ENCODE peak calls at places on chromosomes 4 and X, in five cellular contexts. One of them, this sample, is unnamed.

GRCh38 chrX:23511783-23512182 is 155.5 kb upstream of the PRDX4 start:
- DNase-seq in effector memory CD4-positive, alpha-beta T cell: no peak
- DNase-seq in hepatocyte: no peak
- DNase-seq in tibial nerve: no peak
- DNase-seq in CD4-positive, CD25-positive, alpha-beta regulatory T cell: no peak
- DNase-seq in this sample: no peak

GRCh38 chr4:83096397-83096796 is 18.1 kb downstream of the PLAC8 start:
- DNase-seq in tibial nerve: no peak
- DNase-seq in hepatocyte: no peak
- DNase-seq in effector memory CD4-positive, alpha-beta T cell: no peak
- DNase-seq in CD4-positive, CD25-positive, alpha-beta regulatory T cell: no peak
- DNase-seq in this sample: no peak

GRCh38 chr4:128908735-128909134 is 99.2 kb downstream of the JADE1 start:
- DNase-seq in effector memory CD4-positive, alpha-beta T cell: no peak
- DNase-seq in hepatocyte: no peak
- DNase-seq in tibial nerve: no peak
- DNase-seq in CD4-positive, CD25-positive, alpha-beta regulatory T cell: no peak
- DNase-seq in this sample: no peak

GRCh38 chr4:158890294-158890693 is 121.5 kb downstream of the FNIP2 start:
- DNase-seq in hepatocyte: no peak
- DNase-seq in effector memory CD4-positive, alpha-beta T cell: no peak
- DNase-seq in CD4-positive, CD25-positive, alpha-beta regulatory T cell: no peak
- DNase-seq in tibial nerve: no peak
- DNase-seq in this sample: no peak

GRCh38 chrX:45454235-45454634 is 253.6 kb upstream of the DIPK2B start:
- DNase-seq in effector memory CD4-positive, alpha-beta T cell: no peak
- DNase-seq in CD4-positive, CD25-positive, alpha-beta regulatory T cell: no peak
- DNase-seq in tibial nerve: no peak
- DNase-seq in hepatocyte: no peak
- DNase-seq in this sample: no peak

GRCh38 chr4:153362184-153362583 is 17.7 kb downstream of the MND1 start:
- DNase-seq in CD4-positive, CD25-positive, alpha-beta regulatory T cell: no peak
- DNase-seq in tibial nerve: no peak
- DNase-seq in hepatocyte: peak; percentile 5
- DNase-seq in effector memory CD4-positive, alpha-beta T cell: no peak
- DNase-seq in this sample: no peak

GRCh38 chrX:117985241-117985640 is 131.4 kb downstream of the KLHL13 start:
- DNase-seq in effector memory CD4-positive, alpha-beta T cell: no peak
- DNase-seq in hepatocyte: no peak
- DNase-seq in tibial nerve: no peak
- DNase-seq in CD4-positive, CD25-positive, alpha-beta regulatory T cell: no peak
- DNase-seq in this sample: no peak

GRCh38 chr4:149555146-149555545 is 260.5 kb downstream of the IQCM start:
- DNase-seq in tibial nerve: no peak
- DNase-seq in effector memory CD4-positive, alpha-beta T cell: no peak
- DNase-seq in hepatocyte: no peak
- DNase-seq in CD4-positive, CD25-positive, alpha-beta regulatory T cell: no peak
- DNase-seq in this sample: no peak

GRCh38 chr4:144343143-144343755 is 202.7 kb upstream of the GYPA start:
- DNase-seq in tibial nerve: no peak
- DNase-seq in hepatocyte: no peak
- DNase-seq in CD4-positive, CD25-positive, alpha-beta regulatory T cell: no peak
- DNase-seq in effector memory CD4-positive, alpha-beta T cell: no peak
- DNase-seq in this sample: no peak

GRCh38 chr4:137967480-137968190 is 274.5 kb downstream of the SLC7A11 start:
- DNase-seq in effector memory CD4-positive, alpha-beta T cell: no peak
- DNase-seq in CD4-positive, CD25-positive, alpha-beta regulatory T cell: no peak
- DNase-seq in tibial nerve: no peak
- DNase-seq in hepatocyte: no peak
- DNase-seq in this sample: no peak

GRCh38 chrX:68186552-68187262 is 246.6 kb downstream of the OPHN1 start:
- DNase-seq in CD4-positive, CD25-positive, alpha-beta regulatory T cell: no peak
- DNase-seq in hepatocyte: no peak
- DNase-seq in tibial nerve: no peak
- DNase-seq in effector memory CD4-positive, alpha-beta T cell: no peak
- DNase-seq in this sample: no peak

GRCh38 chr4:182825003-182825402 is 92.2 kb downstream of the DCTD start:
- DNase-seq in CD4-positive, CD25-positive, alpha-beta regulatory T cell: no peak
- DNase-seq in tibial nerve: no peak
- DNase-seq in effector memory CD4-positive, alpha-beta T cell: no peak
- DNase-seq in hepatocyte: no peak
- DNase-seq in this sample: no peak

GRCh38 chr4:54898941-54899340 is 226.5 kb downstream of the KDR start:
- DNase-seq in effector memory CD4-positive, alpha-beta T cell: no peak
- DNase-seq in tibial nerve: no peak
- DNase-seq in CD4-positive, CD25-positive, alpha-beta regulatory T cell: no peak
- DNase-seq in hepatocyte: no peak
- DNase-seq in this sample: no peak

GRCh38 chrX:9897761-9898161 is 69.4 kb upstream of the CLDN34 start:
- DNase-seq in tibial nerve: peak; percentile 9
- DNase-seq in hepatocyte: no peak
- DNase-seq in CD4-positive, CD25-positive, alpha-beta regulatory T cell: no peak
- DNase-seq in effector memory CD4-positive, alpha-beta T cell: no peak
- DNase-seq in this sample: no peak

GRCh38 chr4:21845663-21846062 is 102.9 kb downstream of the KCNIP4 start:
- DNase-seq in effector memory CD4-positive, alpha-beta T cell: no peak
- DNase-seq in hepatocyte: no peak
- DNase-seq in CD4-positive, CD25-positive, alpha-beta regulatory T cell: no peak
- DNase-seq in tibial nerve: no peak
- DNase-seq in this sample: no peak

GRCh38 chrX:139738581-139738980 is 30.6 kb upstream of the MCF2 start:
- DNase-seq in tibial nerve: no peak
- DNase-seq in hepatocyte: no peak
- DNase-seq in effector memory CD4-positive, alpha-beta T cell: no peak
- DNase-seq in CD4-positive, CD25-positive, alpha-beta regulatory T cell: peak; percentile 18
- DNase-seq in this sample: no peak

GRCh38 chr4:86358176-86358701 is 1.6 kb downstream of the MAPK10 start:
- DNase-seq in effector memory CD4-positive, alpha-beta T cell: no peak
- DNase-seq in hepatocyte: peak; percentile 32
- DNase-seq in tibial nerve: no peak
- DNase-seq in CD4-positive, CD25-positive, alpha-beta regulatory T cell: no peak
- DNase-seq in this sample: no peak

GRCh38 chrX:7083468-7084396 is 63.8 kb upstream of the STS start:
- DNase-seq in CD4-positive, CD25-positive, alpha-beta regulatory T cell: peak; percentile 83
- DNase-seq in effector memory CD4-positive, alpha-beta T cell: peak; percentile 44
- DNase-seq in hepatocyte: no peak
- DNase-seq in tibial nerve: no peak
- DNase-seq in this sample: no peak

GRCh38 chrX:7085879-7086278 is 61.6 kb upstream of the STS start:
- DNase-seq in CD4-positive, CD25-positive, alpha-beta regulatory T cell: no peak
- DNase-seq in effector memory CD4-positive, alpha-beta T cell: no peak
- DNase-seq in hepatocyte: no peak
- DNase-seq in tibial nerve: no peak
- DNase-seq in this sample: no peak

GRCh38 chrX:7086384-7086783 is 61.1 kb upstream of the STS start:
- DNase-seq in CD4-positive, CD25-positive, alpha-beta regulatory T cell: no peak
- DNase-seq in hepatocyte: no peak
- DNase-seq in effector memory CD4-positive, alpha-beta T cell: no peak
- DNase-seq in tibial nerve: no peak
- DNase-seq in this sample: no peak

GRCh38 chrX:7083021-7083420 is 64.5 kb upstream of the STS start:
- DNase-seq in tibial nerve: no peak
- DNase-seq in CD4-positive, CD25-positive, alpha-beta regulatory T cell: no peak
- DNase-seq in hepatocyte: no peak
- DNase-seq in effector memory CD4-positive, alpha-beta T cell: no peak
- DNase-seq in this sample: no peak

GRCh38 chrX:7084841-7085240 is 62.7 kb upstream of the STS start:
- DNase-seq in effector memory CD4-positive, alpha-beta T cell: no peak
- DNase-seq in CD4-positive, CD25-positive, alpha-beta regulatory T cell: no peak
- DNase-seq in tibial nerve: no peak
- DNase-seq in hepatocyte: no peak
- DNase-seq in this sample: no peak
- H3K4me1 ChIP-seq in effector memory CD4-positive, alpha-beta T cell: peaks cover 15% of the 10 kb centered on the region
- H3K4me1 ChIP-seq in CD4-positive, CD25-positive, alpha-beta regulatory T cell: peaks cover 32% of the 10 kb centered on the region
- H3K4me1 ChIP-seq in tibial nerve: peaks cover 8% of the 10 kb centered on the region
- H3K4me1 ChIP-seq in hepatocyte: no peaks in the 10 kb centered on the region
- H3K4me1 ChIP-seq in this sample: no peaks in the 10 kb centered on the region

DNA sequence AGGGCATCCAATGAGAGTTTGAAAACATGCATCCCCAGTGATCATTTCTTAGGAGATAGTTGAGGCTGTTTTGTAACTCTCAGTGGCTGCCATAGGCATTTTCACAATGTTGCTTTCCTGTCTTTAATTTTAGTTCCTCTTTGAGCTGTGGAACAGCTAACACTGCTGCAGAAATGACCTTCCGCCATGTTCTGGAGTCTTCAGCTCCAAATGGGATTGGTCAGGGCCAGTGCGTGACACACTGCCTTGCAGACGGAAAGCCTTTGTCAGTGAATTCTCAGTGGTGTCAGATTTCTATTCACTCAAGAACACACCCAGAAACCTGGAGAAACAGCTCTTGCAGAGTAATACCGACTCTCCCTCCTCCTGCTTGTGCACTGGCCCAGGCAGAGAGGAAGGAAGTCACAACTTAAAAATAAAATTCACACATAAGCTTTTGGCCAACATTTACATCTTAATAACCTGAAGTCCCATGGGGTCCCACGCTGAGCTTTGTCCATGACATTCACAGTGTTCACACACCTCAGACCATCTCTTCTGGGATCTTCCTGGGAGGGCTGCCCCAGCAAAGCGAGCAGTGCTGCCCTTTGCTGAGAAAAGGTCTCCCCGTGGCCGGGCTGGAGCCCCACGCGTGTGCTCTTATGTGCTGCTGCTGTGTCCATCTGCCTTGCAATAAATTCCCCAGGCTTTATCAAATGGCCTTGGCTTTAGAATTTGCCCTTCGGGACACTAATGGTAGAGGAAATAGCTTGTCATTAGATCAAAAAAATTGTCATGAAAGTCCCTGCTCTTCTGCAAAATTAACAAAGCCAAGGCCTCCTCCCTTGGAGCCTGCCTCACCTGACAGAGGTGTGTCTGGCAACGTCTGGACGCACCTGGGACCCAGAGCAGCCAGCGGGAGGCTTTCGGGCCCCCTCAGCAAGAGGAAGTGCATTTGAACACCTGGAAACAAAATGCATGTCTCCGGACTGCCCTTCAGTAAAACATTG is 126.8 kb downstream of the IRF2 start:
- DNase-seq in hepatocyte: peak; percentile 83
- DNase-seq in tibial nerve: peak; percentile 49
- DNase-seq in CD4-positive, CD25-positive, alpha-beta regulatory T cell: no peak
- DNase-seq in effector memory CD4-positive, alpha-beta T cell: no peak
- DNase-seq in this sample: peak; percentile 74
- H3K4me1 ChIP-seq in hepatocyte: peaks cover 49% of the 10 kb centered on the region
- H3K4me1 ChIP-seq in tibial nerve: peaks cover 10% of the 10 kb centered on the region
- H3K4me1 ChIP-seq in CD4-positive, CD25-positive, alpha-beta regulatory T cell: peaks cover 10% of the 10 kb centered on the region
- H3K4me1 ChIP-seq in effector memory CD4-positive, alpha-beta T cell: no peaks in the 10 kb centered on the region
- H3K4me1 ChIP-seq in this sample: peaks cover 55% of the 10 kb centered on the region

GRCh38 chr4:4859799-4860380 is 425 bp downstream of the MSX1 start:
- DNase-seq in CD4-positive, CD25-positive, alpha-beta regulatory T cell: no peak
- DNase-seq in tibial nerve: no peak
- DNase-seq in hepatocyte: peak; percentile 28
- DNase-seq in effector memory CD4-positive, alpha-beta T cell: no peak
- DNase-seq in this sample: no peak

GRCh38 chr4:4860381-4860802 is 927 bp downstream of the MSX1 start:
- DNase-seq in tibial nerve: no peak
- DNase-seq in hepatocyte: peak; percentile 22
- DNase-seq in effector memory CD4-positive, alpha-beta T cell: no peak
- DNase-seq in CD4-positive, CD25-positive, alpha-beta regulatory T cell: no peak
- DNase-seq in this sample: no peak

GRCh38 chr4:4858527-4858926 is 938 bp upstream of the MSX1 start:
- DNase-seq in effector memory CD4-positive, alpha-beta T cell: no peak
- DNase-seq in tibial nerve: no peak
- DNase-seq in CD4-positive, CD25-positive, alpha-beta regulatory T cell: no peak
- DNase-seq in hepatocyte: no peak
- DNase-seq in this sample: no peak

GRCh38 chr4:4857809-4858508 is 1.5 kb upstream of the MSX1 start:
- DNase-seq in tibial nerve: no peak
- DNase-seq in effector memory CD4-positive, alpha-beta T cell: no peak
- DNase-seq in CD4-positive, CD25-positive, alpha-beta regulatory T cell: no peak
- DNase-seq in hepatocyte: no peak
- DNase-seq in this sample: no peak

GRCh38 chr4:4859010-4859798 is at the start of gene MSX1:
- DNase-seq in hepatocyte: peak; percentile 94
- DNase-seq in CD4-positive, CD25-positive, alpha-beta regulatory T cell: peak; percentile 38
- DNase-seq in effector memory CD4-positive, alpha-beta T cell: peak; percentile 18
- DNase-seq in tibial nerve: peak; percentile 75
- DNase-seq in this sample: peak; percentile 87
- H3K4me1 ChIP-seq in hepatocyte: peaks cover 15% of the 10 kb centered on the region
- H3K4me1 ChIP-seq in CD4-positive, CD25-positive, alpha-beta regulatory T cell: peaks cover 45% of the 10 kb centered on the region
- H3K4me1 ChIP-seq in effector memory CD4-positive, alpha-beta T cell: peaks cover 31% of the 10 kb centered on the region
- H3K4me1 ChIP-seq in tibial nerve: peaks cover 26% of the 10 kb centered on the region
- H3K4me1 ChIP-seq in this sample: peaks cover 35% of the 10 kb centered on the region

GRCh38 chr4:48195853-48196252 is 61.8 kb upstream of the TXK start:
- DNase-seq in CD4-positive, CD25-positive, alpha-beta regulatory T cell: no peak
- DNase-seq in effector memory CD4-positive, alpha-beta T cell: no peak
- DNase-seq in hepatocyte: no peak
- DNase-seq in tibial nerve: no peak
- DNase-seq in this sample: no peak
- H3K4me1 ChIP-seq in CD4-positive, CD25-positive, alpha-beta regulatory T cell: no peaks in the 10 kb centered on the region
- H3K4me1 ChIP-seq in effector memory CD4-positive, alpha-beta T cell: no peaks in the 10 kb centered on the region
- H3K4me1 ChIP-seq in hepatocyte: no peaks in the 10 kb centered on the region
- H3K4me1 ChIP-seq in tibial nerve: no peaks in the 10 kb centered on the region
- H3K4me1 ChIP-seq in this sample: no peaks in the 10 kb centered on the region

DNA sequence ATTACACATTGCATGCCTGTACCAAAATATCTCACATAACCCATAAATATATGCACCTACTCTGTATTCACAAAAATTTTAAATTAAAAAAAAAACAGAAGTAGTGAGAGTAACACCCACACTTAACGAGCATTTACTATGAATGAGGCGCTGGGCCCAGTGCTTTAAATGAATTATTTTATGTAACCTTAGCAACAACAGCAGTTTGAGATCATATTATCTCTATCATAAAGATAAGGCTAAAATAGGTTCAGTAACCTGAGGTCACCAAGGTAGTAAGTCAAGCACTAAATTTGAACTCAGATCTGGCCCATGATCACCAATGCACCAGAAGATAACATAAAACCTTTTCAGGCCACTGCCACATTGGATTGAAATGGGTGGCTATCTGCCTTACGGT is 5.3 kb upstream of the PROM1 start:
- DNase-seq in tibial nerve: no peak
- DNase-seq in effector memory CD4-positive, alpha-beta T cell: no peak
- DNase-seq in hepatocyte: no peak
- DNase-seq in CD4-positive, CD25-positive, alpha-beta regulatory T cell: no peak
- DNase-seq in this sample: no peak
- H3K4me1 ChIP-seq in tibial nerve: no peaks in the 10 kb centered on the region
- H3K4me1 ChIP-seq in effector memory CD4-positive, alpha-beta T cell: no peaks in the 10 kb centered on the region
- H3K4me1 ChIP-seq in hepatocyte: no peaks in the 10 kb centered on the region
- H3K4me1 ChIP-seq in CD4-positive, CD25-positive, alpha-beta regulatory T cell: no peaks in the 10 kb centered on the region
- H3K4me1 ChIP-seq in this sample: no peaks in the 10 kb centered on the region

GRCh38 chr4:8188085-8188484 is 11.0 kb upstream of the SH3TC1 start:
- DNase-seq in tibial nerve: no peak
- DNase-seq in effector memory CD4-positive, alpha-beta T cell: no peak
- DNase-seq in CD4-positive, CD25-positive, alpha-beta regulatory T cell: no peak
- DNase-seq in hepatocyte: no peak
- DNase-seq in this sample: no peak
- H3K4me1 ChIP-seq in tibial nerve: peaks cover 28% of the 10 kb centered on the region
- H3K4me1 ChIP-seq in effector memory CD4-positive, alpha-beta T cell: no peaks in the 10 kb centered on the region
- H3K4me1 ChIP-seq in CD4-positive, CD25-positive, alpha-beta regulatory T cell: no peaks in the 10 kb centered on the region
- H3K4me1 ChIP-seq in hepatocyte: peaks cover 19% of the 10 kb centered on the region
- H3K4me1 ChIP-seq in this sample: peaks cover 56% of the 10 kb centered on the region

GRCh38 chr4:19214591-19214990 is 1037.1 kb upstream of the SLIT2 start:
- DNase-seq in hepatocyte: peak; percentile 10
- DNase-seq in effector memory CD4-positive, alpha-beta T cell: no peak
- DNase-seq in CD4-positive, CD25-positive, alpha-beta regulatory T cell: no peak
- DNase-seq in tibial nerve: no peak
- DNase-seq in this sample: no peak

GRCh38 chr4:19216495-19216894 is 1035.2 kb upstream of the SLIT2 start:
- DNase-seq in CD4-positive, CD25-positive, alpha-beta regulatory T cell: no peak
- DNase-seq in tibial nerve: no peak
- DNase-seq in effector memory CD4-positive, alpha-beta T cell: no peak
- DNase-seq in hepatocyte: no peak
- DNase-seq in this sample: no peak

GRCh38 chr4:19213388-19213787 is 1038.3 kb upstream of the SLIT2 start:
- DNase-seq in effector memory CD4-positive, alpha-beta T cell: no peak
- DNase-seq in CD4-positive, CD25-positive, alpha-beta regulatory T cell: no peak
- DNase-seq in hepatocyte: no peak
- DNase-seq in tibial nerve: no peak
- DNase-seq in this sample: no peak
- H3K4me1 ChIP-seq in effector memory CD4-positive, alpha-beta T cell: no peaks in the 10 kb centered on the region
- H3K4me1 ChIP-seq in CD4-positive, CD25-positive, alpha-beta regulatory T cell: no peaks in the 10 kb centered on the region
- H3K4me1 ChIP-seq in hepatocyte: no peaks in the 10 kb centered on the region
- H3K4me1 ChIP-seq in tibial nerve: no peaks in the 10 kb centered on the region
- H3K4me1 ChIP-seq in this sample: no peaks in the 10 kb centered on the region